ENCODE peak calls at places on chromosomes 1 and 21, in nine cellular contexts. J is HCT116, W is stomach, S is esophagus muscularis mucosa, M is K562, G is transverse colon, R is H1, U is spleen, N is upper lobe of left lung. D is an unnamed sample.
A peak's percentile ranks its signal among the peaks of the same experiment; 100 is the strongest.

GRCh38 chr1:38804062-38804886 is 55.3 kb downstream of the RRAGC start:
- DNase-seq in N (no peak), J (no peak), S (no peak), G (no peak), W (no peak), U (no peak), R (no peak), M (no peak), D (peak; percentile 37)

GRCh38 chr1:109306832-109307362 is at the start of gene MYBPHL:
- DNase-seq in J (no peak), R (no peak), S (no peak), G (no peak), N (peak; percentile 70), W (no peak), M (peak; percentile 91), U (no peak), D (no peak)

GRCh38 chr21:32966120-32966519 is 59.6 kb upstream of the OLIG2 start:
- DNase-seq in M (no peak), J (no peak), N (no peak), S (no peak), R (no peak), W (no peak), U (no peak), G (no peak), D (no peak)

GRCh38 chr1:42221952-42222606 is 57.5 kb upstream of the GUCA2A start:
- DNase-seq in J (no peak), W (no peak), M (peak; percentile 38), N (no peak), U (no peak), R (no peak), G (no peak), S (no peak), D (no peak)

GRCh38 chr1:172845371-172845770 is 186.5 kb downstream of the FASLG start:
- DNase-seq in J (no peak), S (no peak), M (no peak), G (no peak), R (no peak), U (no peak), N (no peak), W (no peak), D (no peak)

GRCh38 chr1:248599396-248599795 is 1.9 kb upstream of the OR2T10 start:
- DNase-seq in N (no peak), U (no peak), W (no peak), M (no peak), G (no peak), J (no peak), S (no peak), R (no peak), D (no peak)

GRCh38 chr1:212545941-212546638 is 62.5 kb upstream of the ATF3 start:
- DNase-seq in J (no peak), G (no peak), S (peak; percentile 86), R (no peak), U (no peak), N (peak; percentile 46), W (no peak), M (no peak), D (no peak)

GRCh38 chr1:27726173-27726793 is 522 bp downstream of the FAM76A start:
- DNase-seq in U (no peak), W (peak; percentile 44), S (no peak), G (peak; percentile 54), J (peak; percentile 19), M (peak; percentile 88), R (no peak), N (peak; percentile 47), D (peak; percentile 56)

GRCh38 chr1:173148538-173148937 is 58.6 kb downstream of the TNFSF4 start:
- DNase-seq in M (no peak), S (no peak), W (no peak), N (peak; percentile 67), J (no peak), R (no peak), U (no peak), G (no peak), D (no peak)

GRCh38 chr1:218869276-218869675 is 304.4 kb upstream of the LYPLAL1 start:
- DNase-seq in U (no peak), J (no peak), N (no peak), W (no peak), R (no peak), G (no peak), S (no peak), M (no peak), D (no peak)

GRCh38 chr1:191026828-191027227 is 549.2 kb upstream of the BRINP3 start:
- DNase-seq in S (no peak), W (no peak), M (no peak), R (no peak), J (no peak), N (no peak), G (no peak), U (no peak), D (no peak)

DNA sequence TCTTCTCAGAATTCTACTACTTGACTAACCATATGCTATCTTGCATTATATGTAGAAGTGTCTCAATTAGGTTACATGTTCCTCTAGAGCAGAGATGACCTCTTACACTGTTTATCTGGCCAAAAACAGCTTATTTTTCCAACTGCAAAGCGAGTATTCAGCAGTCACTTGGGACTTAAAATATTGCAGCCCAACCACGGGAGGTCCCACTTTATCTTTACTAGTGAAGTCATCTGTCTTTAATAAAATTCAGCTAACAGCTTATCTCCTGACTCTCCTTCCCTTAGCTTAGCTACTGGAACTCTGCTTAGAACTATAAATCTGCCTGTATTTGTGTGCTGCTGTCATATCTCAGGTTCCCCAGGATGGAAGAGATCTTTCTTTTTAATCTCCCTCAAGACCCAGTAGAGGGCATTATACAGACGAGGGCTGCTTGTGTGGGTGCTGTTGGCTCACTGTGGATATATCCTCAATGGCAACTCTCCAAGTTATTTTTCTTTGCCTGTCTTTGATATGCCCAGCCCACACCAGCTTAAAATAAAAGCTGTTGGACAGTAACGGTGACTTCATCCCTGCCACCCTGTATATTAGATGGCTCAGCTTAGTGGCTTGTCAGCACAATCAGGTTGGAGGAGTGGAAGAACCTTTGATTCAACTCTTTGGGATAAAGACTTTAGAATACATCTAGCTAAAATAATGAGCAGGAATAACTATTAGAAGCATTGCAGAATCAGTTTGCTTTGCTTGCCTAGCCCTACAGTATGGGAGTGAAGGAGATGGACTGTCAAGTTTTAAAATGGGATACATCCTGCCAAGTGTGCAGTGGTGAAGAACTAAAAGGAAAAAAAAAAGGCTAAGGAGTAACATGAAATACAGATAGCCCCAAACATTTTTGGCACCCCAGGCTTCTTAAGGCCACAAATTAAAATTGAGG is 9.6 kb downstream of the ENSA start:
- DNase-seq in S (no peak), N (peak; percentile 57), R (no peak), W (no peak), M (no peak), U (no peak), G (no peak), J (no peak), D (no peak)
- TF ChIP-seq POLR2A in S (no peak), N (no peak), R (no peak), W (no peak), M (no peak), U (no peak), G (no peak), J (no peak), D (no peak)

DNA sequence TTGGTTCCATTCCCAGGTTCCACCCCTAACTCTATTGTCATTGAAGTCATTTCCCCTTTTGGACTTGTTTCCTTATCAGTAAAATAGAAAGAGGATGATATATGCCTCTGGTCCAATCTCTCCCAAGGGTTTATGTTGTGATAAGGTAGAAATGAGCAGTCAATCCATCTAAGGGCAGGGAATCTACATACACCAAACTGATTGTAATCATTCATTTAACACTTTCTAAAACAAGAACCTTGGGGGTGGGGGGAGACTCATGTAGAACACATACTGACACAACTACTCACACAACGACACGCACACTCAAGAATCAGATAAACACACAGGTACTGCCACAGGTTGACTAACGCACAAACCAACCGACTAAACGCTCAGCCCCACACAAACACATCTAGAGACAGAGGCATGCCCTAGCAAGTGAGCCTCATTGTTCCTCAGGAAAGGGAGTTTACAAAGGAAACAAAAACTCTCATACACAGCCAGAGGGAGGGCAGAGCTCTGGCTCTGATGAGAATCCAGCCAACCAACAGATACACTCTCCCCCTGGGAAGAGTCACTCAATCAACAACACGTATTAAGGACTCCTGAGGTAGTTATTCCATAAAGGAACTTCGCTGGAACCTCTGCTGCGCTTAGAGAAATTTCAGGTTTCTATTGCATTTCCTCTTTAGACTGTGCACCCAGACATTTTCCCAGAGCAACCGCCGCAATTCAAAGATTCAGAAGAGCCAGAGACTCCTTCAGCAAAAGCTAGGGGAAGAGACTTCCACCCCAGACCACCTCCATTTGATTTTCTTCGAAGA is 982 bp downstream of the F11R start:
- DNase-seq in U (no peak), R (no peak), N (no peak), G (no peak), M (no peak), S (no peak), W (no peak), J (no peak), D (no peak)
- TF ChIP-seq POLR2AphosphoS5 in U (peak; percentile 44), R (no peak), N (peak; percentile 35), G (no peak), M (no peak), S (peak; percentile 27), W (peak; percentile 21), J (peak; percentile 26), D (no peak)

DNA sequence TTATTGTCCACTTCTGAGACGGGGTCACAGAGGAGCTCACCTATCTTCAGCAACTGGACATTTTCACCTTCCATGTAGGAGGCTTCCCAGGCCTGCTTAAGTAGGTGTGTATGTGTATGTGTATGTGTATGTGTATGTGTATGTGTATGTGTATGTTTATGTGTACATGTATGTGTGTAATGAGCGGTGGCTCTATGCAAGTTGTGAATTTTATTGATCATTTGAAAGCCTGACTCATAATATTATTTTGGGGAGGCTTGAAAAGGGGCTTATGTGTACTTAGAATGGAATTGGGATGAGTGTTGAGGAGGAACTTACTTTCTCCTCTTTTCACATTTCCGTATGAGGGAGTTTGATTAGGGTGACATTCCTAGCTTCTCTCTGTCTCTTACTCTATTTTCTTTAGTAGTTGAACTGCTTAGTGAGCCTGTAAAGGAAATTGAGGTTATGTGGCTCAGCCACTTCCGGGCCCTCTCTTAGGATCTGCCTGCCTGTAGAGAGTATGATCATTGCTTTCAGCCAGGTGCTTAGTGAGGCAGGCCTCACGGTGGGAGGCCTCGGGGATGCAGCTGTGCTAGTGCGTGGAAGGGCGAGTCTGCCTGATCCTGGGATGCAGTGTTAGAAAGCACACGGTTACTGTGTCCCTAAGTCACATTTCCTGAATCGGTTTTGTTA is 61.0 kb downstream of the IER5 start:
- DNase-seq in G (peak; percentile 67), U (peak; percentile 89), N (peak; percentile 43), R (no peak), M (no peak), W (peak; percentile 43), J (no peak), S (no peak), D (no peak)
- TF ChIP-seq POLR2A in G (no peak), U (no peak), N (no peak), R (no peak), M (no peak), W (no peak), J (no peak), S (no peak), D (peak; percentile 68)

DNA sequence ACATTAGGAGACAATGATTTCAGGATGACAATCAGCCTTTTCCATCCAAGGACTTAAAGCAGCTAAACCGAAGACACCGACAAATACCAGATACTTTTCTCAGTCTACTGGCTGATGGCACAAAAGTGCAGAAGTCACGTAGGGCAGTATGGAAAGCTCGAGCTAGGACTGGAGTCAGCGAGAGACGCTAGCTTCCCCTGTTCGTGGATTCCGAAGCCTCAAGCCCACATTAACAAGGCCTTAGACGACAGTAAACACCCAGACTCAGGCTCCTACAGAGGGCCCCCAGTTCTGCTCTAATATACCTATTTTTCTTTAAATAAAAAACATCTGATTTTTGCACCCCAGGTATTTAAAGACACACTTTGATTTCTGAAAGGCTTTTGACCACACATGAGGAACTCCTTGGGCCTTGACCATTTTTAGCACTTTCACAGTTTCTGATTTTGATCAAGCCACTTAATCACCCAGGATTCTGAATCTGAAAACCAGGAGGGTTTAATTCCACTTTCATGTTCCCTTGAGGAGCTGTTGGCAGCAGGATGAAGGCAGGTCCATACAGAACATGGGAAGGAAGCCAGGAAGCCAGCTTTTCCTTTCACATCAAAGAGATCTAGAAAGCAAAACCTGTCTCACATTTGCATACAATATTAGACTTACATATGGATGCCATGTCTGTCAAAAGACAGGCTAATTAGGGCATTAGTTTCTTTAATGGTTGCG is 204.1 kb downstream of the GABPA start:
- DNase-seq in U (no peak), G (no peak), J (no peak), M (no peak), S (no peak), W (peak; percentile 51), R (no peak), N (no peak), D (no peak)
- TF ChIP-seq POLR2AphosphoS5 in U (no peak), G (no peak), J (no peak), M (no peak), S (no peak), W (no peak), R (no peak), N (no peak), D (no peak)

D was measured in GM12891.